ENCODE peak calls at places on chromosomes 11 and 22, in nine cellular contexts. L, K, B, H, S, J, Y, E and D are unnamed samples.

GRCh38 chr11:127063191-127063590 is 62.6 kb upstream of the KIRREL3 start:
- DNase-seq in L (no peak), K (no peak), B (no peak), H (no peak), S (no peak), J (no peak), Y (no peak), E (no peak), D (no peak)

GRCh38 chr11:29051935-29052334 is 943.7 kb downstream of the METTL15 start:
- DNase-seq in L (no peak), K (no peak), B (no peak), H (no peak), S (no peak), J (no peak), Y (no peak), E (no peak), D (no peak)

GRCh38 chr22:20034143-20034542 is 13.2 kb downstream of the TANGO2 start:
- DNase-seq in L (no peak), K (no peak), B (peak; percentile 60), H (no peak), S (no peak), J (no peak), Y (no peak), E (no peak), D (no peak)

GRCh38 chr11:60914620-60915249 is 777 bp downstream of the TMEM109 start:
- DNase-seq in L (peak; percentile 38), K (no peak), B (no peak), H (peak; percentile 70), S (no peak), J (no peak), Y (no peak), E (no peak), D (peak; percentile 42)

GRCh38 chr11:45110562-45110961 is 35.9 kb upstream of the PRDM11 start:
- DNase-seq in L (peak; percentile 33), K (peak; percentile 41), B (no peak), H (peak; percentile 74), S (peak; percentile 89), J (no peak), Y (peak; percentile 48), E (peak; percentile 78), D (peak; percentile 37)

GRCh38 chr11:13831707-13832106 is 130.8 kb upstream of the SPON1 start:
- DNase-seq in L (no peak), K (no peak), B (no peak), H (no peak), S (peak; percentile 75), J (no peak), Y (no peak), E (no peak), D (peak; percentile 13)

GRCh38 chr22:40044870-40045834 is 50.4 kb downstream of the FAM83F start:
- DNase-seq in L (peak; percentile 68), K (peak; percentile 65), B (no peak), H (peak; percentile 63), S (no peak), J (no peak), Y (peak; percentile 56), E (peak; percentile 25), D (peak; percentile 73)

GRCh38 chr11:102430158-102430836 is 22.3 kb downstream of the TMEM123 start:
- DNase-seq in L (no peak), K (peak; percentile 20), B (peak; percentile 99), H (no peak), S (no peak), J (no peak), Y (no peak), E (no peak), D (no peak)

GRCh38 chr11:12706531-12707499 is 32.6 kb downstream of the TEAD1 start:
- DNase-seq in L (peak; percentile 51), K (no peak), B (no peak), H (no peak), S (no peak), J (no peak), Y (peak; percentile 44), E (no peak), D (no peak)

GRCh38 chr11:65776196-65776595 is 4.6 kb downstream of the AP5B1 start:
- DNase-seq in L (no peak), K (no peak), B (no peak), H (peak; percentile 97), S (peak; percentile 91), J (no peak), Y (peak; percentile 29), E (no peak), D (no peak)

GRCh38 chr11:59221438-59221837 is 8.7 kb upstream of the MPEG1 start:
- DNase-seq in L (no peak), K (no peak), B (no peak), H (no peak), S (no peak), J (no peak), Y (no peak), E (peak; percentile 4), D (no peak)

GRCh38 chr11:73757598-73757997 is 3.3 kb downstream of the RAB6A start:
- DNase-seq in L (no peak), K (no peak), B (no peak), H (peak; percentile 50), S (no peak), J (no peak), Y (no peak), E (no peak), D (no peak)

DNA sequence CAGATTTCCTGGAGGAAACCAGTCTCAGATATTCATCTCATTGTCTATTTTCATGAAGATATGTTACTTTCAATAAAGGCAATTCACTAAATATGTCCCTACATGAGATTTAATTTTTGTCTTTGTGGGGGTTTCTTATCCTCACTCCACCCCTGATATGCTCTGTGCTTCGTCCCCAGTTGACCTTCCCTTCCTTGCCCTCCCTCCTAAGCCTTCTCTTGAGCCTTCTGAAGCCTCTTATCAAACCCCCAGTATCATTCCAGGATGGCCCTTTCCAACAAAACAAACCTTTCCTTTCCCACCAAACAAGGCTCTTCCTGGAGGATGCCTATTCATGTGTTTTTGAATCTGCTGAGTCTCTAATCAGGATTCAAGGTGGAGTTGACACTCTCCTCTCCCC is 44.8 kb downstream of the CSNK2A3 start:
- DNase-seq in L (no peak), K (no peak), B (no peak), H (no peak), S (no peak), J (no peak), Y (no peak), E (no peak), D (no peak)
- TF ChIP-seq POLR2A in L (no peak), K (no peak), B (no peak), H (no peak), S (no peak), J (no peak), Y (no peak), E (no peak), D (no peak)

DNA sequence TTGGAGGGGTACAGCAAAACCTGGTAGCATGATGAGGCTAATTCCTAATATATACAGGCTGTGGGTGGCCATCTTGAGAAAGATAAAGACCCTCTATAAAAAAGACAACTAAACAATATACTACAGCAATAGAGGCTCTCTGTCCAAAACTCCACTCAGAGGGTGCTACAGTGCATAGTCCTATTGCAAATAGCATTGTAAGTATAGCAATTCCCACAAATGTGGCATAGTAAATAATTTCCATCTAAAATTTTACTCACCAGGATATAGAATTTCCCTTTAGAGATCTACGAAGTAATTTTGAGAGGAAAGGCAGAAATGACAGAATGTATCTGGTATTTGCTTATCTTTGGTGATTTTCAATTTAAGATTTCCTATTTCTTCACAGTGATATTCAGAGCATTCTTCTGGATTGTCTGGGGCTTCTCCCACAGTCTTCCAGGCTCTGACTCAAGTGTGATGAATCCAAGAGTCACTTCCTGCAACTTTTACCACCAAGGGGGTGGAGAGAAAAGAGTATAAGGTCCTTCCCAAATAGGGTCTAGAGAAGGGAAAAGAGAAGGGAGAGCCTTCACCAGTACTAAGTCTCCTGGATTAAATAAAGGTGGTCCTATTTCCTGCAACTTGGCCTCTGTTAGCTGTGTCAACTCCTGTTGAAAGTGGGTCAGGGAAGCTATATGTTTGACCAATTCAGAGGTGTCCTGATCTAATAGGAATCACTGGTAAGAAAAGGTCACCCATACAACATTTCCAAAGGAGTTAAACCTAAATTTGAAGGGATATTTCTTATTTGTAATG is 1054.7 kb upstream of the CNTN5 start:
- DNase-seq in L (no peak), K (no peak), B (no peak), H (no peak), S (no peak), J (no peak), Y (no peak), E (no peak), D (no peak)
- TF ChIP-seq POLR2A in L (no peak), K (no peak), B (no peak), H (no peak), S (no peak), J (no peak), Y (no peak), E (no peak), D (no peak)

DNA sequence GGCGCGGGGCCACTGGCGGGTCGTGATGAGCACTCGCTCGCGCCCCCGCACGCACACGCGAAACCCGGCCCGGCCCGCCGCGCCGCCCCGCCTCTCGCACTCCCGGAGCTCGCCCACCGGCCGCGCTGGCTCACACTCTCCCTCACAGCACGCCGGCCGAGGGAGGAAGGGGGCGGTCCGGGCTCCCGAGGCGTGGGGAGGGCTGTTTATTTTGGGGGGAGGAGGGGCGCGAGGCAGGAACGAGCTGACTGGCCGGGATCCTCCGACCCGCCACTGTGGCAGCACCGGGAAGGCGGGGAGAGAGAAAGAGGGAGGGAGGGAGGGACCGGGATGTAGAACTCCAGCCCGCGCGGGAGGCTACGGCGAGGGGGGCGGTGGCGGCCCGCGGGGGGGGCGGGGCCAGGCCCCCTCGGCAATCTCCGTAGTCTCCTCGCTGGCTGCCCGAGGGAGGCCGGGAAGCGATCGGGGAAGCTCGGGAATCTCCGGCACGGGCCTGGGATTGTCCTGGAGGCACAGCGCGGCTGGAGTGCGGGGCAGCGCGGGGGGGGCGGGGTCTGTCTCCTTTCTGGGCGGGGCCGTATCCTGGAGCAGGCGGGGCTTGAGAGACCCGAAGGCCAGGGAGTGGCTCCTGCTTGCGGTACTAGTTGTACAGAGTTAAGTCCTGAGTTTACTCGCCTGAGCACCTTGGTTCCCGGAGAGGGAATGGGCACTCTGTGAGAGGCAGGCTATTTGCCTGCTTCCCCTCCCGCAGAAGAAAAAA is at the start of gene RBFOX2:
- DNase-seq in L (peak; percentile 97), K (peak; percentile 80), B (no peak), H (peak; percentile 88), S (peak; percentile 98), J (peak; percentile 77), Y (peak; percentile 98), E (peak; percentile 91), D (peak; percentile 98)
- TF ChIP-seq POLR2A in L (peak; percentile 35), K (no peak), B (no peak), H (peak; percentile 8), S (no peak), J (no peak), Y (no peak), E (peak; percentile 48), D (peak; percentile 80)

DNA sequence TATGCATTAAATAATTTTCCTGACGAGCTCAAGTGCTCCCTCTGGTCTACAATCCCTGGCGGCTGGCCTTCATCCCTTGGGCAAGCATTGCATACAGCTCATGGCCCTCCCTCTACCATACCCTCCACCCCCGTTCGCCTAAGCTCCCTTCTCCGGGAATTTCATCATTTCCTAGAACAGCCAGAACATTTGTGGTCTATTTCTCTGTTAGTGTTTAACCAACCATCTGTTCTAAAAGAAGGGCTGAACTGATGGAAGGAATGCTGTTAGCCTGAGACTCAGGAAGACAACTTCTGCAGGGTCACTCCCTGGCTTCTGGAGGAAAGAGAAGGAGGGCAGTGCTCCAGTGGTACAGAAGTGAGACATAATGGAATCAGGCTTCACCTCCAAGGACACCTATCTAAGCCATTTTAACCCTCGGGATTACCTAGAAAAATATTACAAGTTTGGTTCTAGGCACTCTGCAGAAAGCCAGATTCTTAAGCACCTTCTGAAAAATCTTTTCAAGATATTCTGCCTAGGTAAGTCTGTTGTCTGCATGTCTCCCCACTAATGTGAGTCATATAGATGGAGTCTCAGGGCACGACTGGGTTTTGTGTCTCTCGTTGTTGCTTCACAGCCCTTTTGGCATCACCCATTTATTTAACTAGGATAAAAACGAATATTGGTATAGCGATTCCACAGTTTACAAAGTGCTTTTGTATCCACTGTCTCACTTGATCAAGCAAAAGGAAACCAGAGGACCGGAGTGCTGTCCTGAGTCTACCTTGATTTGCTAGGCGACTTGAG is at the start of gene NNMT:
- DNase-seq in L (peak; percentile 31), K (no peak), B (no peak), H (no peak), S (peak; percentile 94), J (no peak), Y (peak; percentile 44), E (peak; percentile 87), D (peak; percentile 28)
- TF ChIP-seq POLR2A in L (peak; percentile 77), K (no peak), B (no peak), H (no peak), S (peak; percentile 85), J (peak; percentile 52), Y (no peak), E (no peak), D (no peak)